ENCODE peak calls at places on chromosomes 11 and 22, in six cellular contexts. Y is A549, F is colonic mucosa, Z is sigmoid colon, S is upper lobe of right lung, M is SK-N-SH. D is an unnamed sample.

GRCh38 chr11:117631336-117632090 is 165.5 kb downstream of the DSCAML1 start:
- DNase-seq in M (no peak), F (no peak), Y (no peak), S (no peak), Z (peak), D (no peak)

GRCh38 chr22:38674888-38675287 is 6.9 kb upstream of the TOMM22 start:
- DNase-seq in M (no peak), S (no peak), Y (no peak), Z (no peak), F (no peak), D (no peak)

GRCh38 chr11:94148189-94148588 is 19.5 kb downstream of the PANX1 start:
- DNase-seq in S (no peak), F (no peak), Z (no peak), M (no peak), Y (no peak), D (no peak)

GRCh38 chr11:93917673-93918072 is 67.3 kb upstream of the VSTM5 start:
- DNase-seq in Z (no peak), M (no peak), F (no peak), Y (no peak), S (no peak), D (no peak)

GRCh38 chr11:2172676-2173075 is 1.1 kb upstream of the TH start:
- DNase-seq in F (no peak), M (no peak), Z (no peak), S (no peak), Y (no peak), D (no peak)

GRCh38 chr11:70517996-70518907 is 119.9 kb downstream of the CTTN start:
- DNase-seq in Z (no peak), F (no peak), Y (no peak), M (peak), S (peak), D (peak)

GRCh38 chr11:9739108-9739507 is 75.2 kb downstream of the SWAP70 start:
- DNase-seq in Z (no peak), M (no peak), Y (no peak), F (no peak), S (no peak), D (no peak)

GRCh38 chr11:39745401-39745800 is 1714.1 kb downstream of the LRRC4C start:
- DNase-seq in S (no peak), M (no peak), Y (peak), Z (no peak), F (no peak), D (no peak)

GRCh38 chr11:2991477-2992233 is 474 bp downstream of the NAP1L4 start:
- DNase-seq in F (peak), Z (no peak), Y (peak), S (peak), M (no peak), D (no peak)

GRCh38 chr11:27926981-27927481 is 180.9 kb downstream of the KIF18A start:
- DNase-seq in F (no peak), Z (no peak), M (no peak), S (no peak), Y (peak), D (no peak)

GRCh38 chr11:27599217-27599616 is 92.6 kb upstream of the LIN7C start:
- DNase-seq in Z (no peak), S (no peak), M (no peak), F (no peak), Y (peak), D (no peak)

GRCh38 chr22:49302530-49302929 is 525.1 kb downstream of the BRD1 start:
- DNase-seq in Y (no peak), Z (no peak), F (no peak), M (no peak), S (peak), D (no peak)

GRCh38 chr11:112113539-112114457 is 27.1 kb downstream of the SDHD start:
- DNase-seq in M (peak), Y (peak), F (no peak), Z (no peak), S (no peak), D (no peak)

GRCh38 chr11:32427935-32428664 is 7.2 kb downstream of the WT1 start:
- DNase-seq in F (no peak), Z (no peak), Y (no peak), M (peak), S (no peak), D (no peak)

GRCh38 chr11:74462009-74462408 is 5.3 kb downstream of the KCNE3 start:
- DNase-seq in S (peak), F (peak), Y (no peak), M (no peak), Z (peak), D (no peak)

GRCh38 chr11:33273656-33274055 is 16.5 kb downstream of the HIPK3 start:
- DNase-seq in Y (no peak), S (no peak), Z (no peak), M (no peak), F (no peak), D (no peak)

GRCh38 chr11:74235121-74235520 is 64.0 kb downstream of the PPME1 start:
- DNase-seq in M (no peak), Z (no peak), S (no peak), F (no peak), Y (no peak), D (no peak)

GRCh38 chr22:33897621-33897910 is 22.7 kb downstream of the LARGE1 start:
- DNase-seq in M (no peak), Z (no peak), Y (no peak), S (no peak), F (no peak), D (no peak)

GRCh38 chr11:774873-775592 is 2.3 kb downstream of the GATD1 start:
- DNase-seq in Z (peak), M (no peak), S (peak), Y (no peak), F (no peak), D (no peak)

GRCh38 chr11:34245043-34245442 is 112.8 kb downstream of the ABTB2 start:
- DNase-seq in F (no peak), S (no peak), Y (no peak), M (no peak), Z (no peak), D (no peak)

GRCh38 chr11:134120921-134121526 is 52.2 kb downstream of the JAM3 start:
- DNase-seq in Y (no peak), M (peak), S (no peak), Z (peak), F (no peak), D (no peak)

DNA sequence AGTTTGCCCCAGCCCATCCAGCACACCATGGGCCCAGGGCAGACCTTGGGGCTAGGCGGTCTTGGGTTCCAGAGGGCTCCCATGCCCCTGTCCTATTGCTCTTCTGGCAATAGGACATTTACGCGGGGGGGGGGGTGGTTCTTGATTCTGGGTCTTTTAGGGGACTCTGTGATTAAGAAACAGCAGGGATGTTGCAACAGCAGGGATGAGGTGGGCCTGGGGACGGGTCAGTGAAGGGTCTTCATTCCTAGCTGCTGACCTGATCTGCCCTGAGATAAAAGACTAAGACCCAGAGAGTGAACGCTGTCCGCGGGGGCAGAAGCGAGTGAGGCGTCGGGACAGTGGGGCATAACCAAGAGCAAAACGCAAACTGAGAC is 418 bp upstream of the ADAMTS15 start:
- DNase-seq in M (no peak), F (no peak), Z (no peak), Y (no peak), S (no peak), D (no peak)
- H3K27ac ChIP-seq in M (no peak), F (peak), Z (peak), Y (peak), S (no peak), D (no peak)

GRCh38 chr22:42868751-42869251 is 11.7 kb upstream of the ARFGAP3 start:
- DNase-seq in Y (no peak), M (no peak), S (peak), Z (peak), F (no peak), D (no peak)
- H3K27ac ChIP-seq in Y (peak), M (no peak), S (peak), Z (peak), F (no peak), D (peak)

DNA sequence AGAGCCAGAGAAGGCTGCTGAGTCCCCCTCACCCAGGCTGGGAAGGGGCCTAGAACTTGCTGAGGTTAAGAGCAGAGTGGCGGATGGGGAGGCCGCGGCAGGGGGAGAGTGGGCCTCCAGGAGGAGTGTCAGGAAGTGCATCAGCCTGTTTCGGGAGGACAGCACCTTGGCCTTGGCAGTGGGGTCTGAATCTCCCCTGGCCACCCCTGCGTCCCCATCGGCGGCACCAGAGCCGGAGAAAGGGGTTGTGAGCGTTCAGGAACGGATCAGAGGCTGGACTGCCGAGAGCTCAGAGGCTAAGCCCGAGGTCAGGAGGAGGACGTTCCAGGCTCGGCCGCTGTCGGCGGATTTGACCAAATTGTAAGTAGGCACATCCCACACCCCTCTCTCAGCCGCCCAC is 76.7 kb downstream of the KIAA1671 start:
- DNase-seq in M (no peak), Z (no peak), S (no peak), Y (no peak), F (no peak), D (no peak)
- H3K27ac ChIP-seq in M (no peak), Z (no peak), S (no peak), Y (no peak), F (no peak), D (no peak)

DNA sequence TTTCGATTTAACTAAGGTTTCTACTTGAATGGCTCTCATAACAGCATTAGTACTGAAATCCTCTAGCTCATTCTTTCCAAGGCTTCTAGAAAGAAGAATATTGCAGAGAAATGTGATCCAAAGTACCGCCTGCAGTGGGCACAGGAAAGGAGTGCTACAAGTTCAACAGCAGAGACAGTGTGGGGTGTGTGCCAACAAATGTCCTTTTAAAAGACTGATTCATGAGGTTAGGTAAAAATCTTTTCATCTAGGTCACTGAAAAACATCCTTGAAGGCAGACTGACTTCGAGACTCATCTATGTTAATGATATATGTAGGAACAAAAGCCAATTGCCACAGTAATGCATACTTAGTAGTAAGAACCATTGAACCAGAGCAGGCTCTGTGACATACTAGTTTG is 349.1 kb upstream of the PITPNB start:
- DNase-seq in Y (no peak), F (no peak), Z (no peak), M (no peak), S (no peak), D (no peak)
- H3K27ac ChIP-seq in Y (no peak), F (no peak), Z (no peak), M (no peak), S (no peak), D (no peak)

DNA sequence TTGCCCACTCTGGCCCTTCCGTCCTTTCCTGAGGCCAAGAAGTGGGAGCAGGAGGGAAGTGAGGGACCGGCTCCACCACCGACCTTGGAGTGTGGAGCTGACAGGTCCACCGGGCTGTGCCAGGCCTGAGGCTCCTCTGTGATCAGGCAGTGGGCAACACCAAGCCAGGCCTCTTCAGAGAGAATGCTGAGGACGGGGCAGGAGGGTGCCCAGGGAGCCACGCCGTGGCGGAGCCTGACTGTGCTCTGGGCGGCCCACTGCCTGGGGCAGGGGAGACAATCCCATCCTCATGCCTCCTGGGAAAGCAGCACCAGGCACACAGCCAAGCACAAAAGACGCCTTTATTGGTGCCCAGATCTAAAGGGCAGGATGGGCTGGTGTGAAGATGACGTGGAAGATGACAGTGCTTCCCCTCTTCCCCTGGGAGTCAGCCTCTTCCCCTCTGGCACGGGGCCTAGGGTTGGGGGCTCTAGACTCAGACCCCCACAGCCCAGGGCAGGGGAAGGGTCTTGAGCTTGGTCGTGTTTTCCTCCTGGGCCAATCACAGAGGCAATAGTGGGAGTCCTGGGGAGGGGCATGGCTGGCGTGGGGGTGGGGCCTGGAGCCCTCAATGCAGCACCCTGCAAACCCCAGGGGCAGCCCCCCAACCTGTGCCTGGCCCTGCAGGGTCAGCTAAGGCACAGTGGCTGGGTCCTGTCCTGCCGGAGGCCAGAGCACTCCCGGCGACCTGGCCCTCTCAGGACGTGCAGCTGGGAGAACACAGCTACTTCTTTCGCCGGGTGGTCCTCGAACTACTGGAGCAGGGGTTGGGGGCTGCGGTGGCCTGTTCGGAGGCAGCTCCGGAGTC is 4.7 kb downstream of the LMF2 start:
- DNase-seq in S (no peak), Z (no peak), Y (no peak), F (no peak), M (no peak), D (no peak)
- H3K27ac ChIP-seq in S (no peak), Z (no peak), Y (no peak), F (no peak), M (no peak), D (no peak)